ENCODE peak calls at places on chromosomes 4 and X, in five cellular contexts. J, D, F, X and L are unnamed samples.

GRCh38 chrX:56797966-56798711 is 69.1 kb downstream of the NBDY start:
- DNase-seq in J (no peak), D (no peak), F (peak), X (no peak), L (no peak)

GRCh38 chr4:39529534-39529933 is 2.3 kb upstream of the UGDH start:
- DNase-seq in J (no peak), D (no peak), F (no peak), X (no peak), L (no peak)

GRCh38 chrX:39652336-39652735 is 445.4 kb downstream of the BCOR start:
- DNase-seq in J (peak), D (no peak), F (no peak), X (peak), L (no peak)

GRCh38 chrX:8673211-8673610 is 58.7 kb downstream of the ANOS1 start:
- DNase-seq in J (no peak), D (no peak), F (no peak), X (no peak), L (no peak)

GRCh38 chr4:8347660-8348059 is 78.1 kb downstream of the HTRA3 start:
- DNase-seq in J (no peak), D (no peak), F (peak), X (no peak), L (no peak)

GRCh38 chr4:158814636-158815035 is 45.8 kb downstream of the FNIP2 start:
- DNase-seq in J (peak), D (no peak), F (no peak), X (no peak), L (no peak)

GRCh38 chr4:77994194-77994721 is 62.9 kb upstream of the FRAS1 start:
- DNase-seq in J (peak), D (peak), F (peak), X (peak), L (peak)

GRCh38 chr4:128823025-128823661 is 13.6 kb downstream of the JADE1 start:
- DNase-seq in J (peak), D (no peak), F (no peak), X (no peak), L (peak)

GRCh38 chrX:20059467-20060128 is 57.1 kb downstream of the MAP7D2 start:
- DNase-seq in J (no peak), D (no peak), F (no peak), X (peak), L (no peak)

GRCh38 chrX:16999275-16999674 is 52.8 kb downstream of the REPS2 start:
- DNase-seq in J (no peak), D (no peak), F (no peak), X (no peak), L (no peak)

GRCh38 chr4:139767168-139767567 is 101.5 kb downstream of the MGST2 start:
- DNase-seq in J (no peak), D (no peak), F (no peak), X (no peak), L (peak)

GRCh38 chr4:2076908-2077534 is 17.9 kb downstream of the NAT8L start:
- DNase-seq in J (no peak), D (no peak), F (no peak), X (no peak), L (no peak)

GRCh38 chr4:8515316-8516060 is 64.7 kb upstream of the GPR78 start:
- DNase-seq in J (peak), D (no peak), F (no peak), X (no peak), L (peak)

GRCh38 chr4:139975830-139976272 is 178.1 kb downstream of the MAML3 start:
- DNase-seq in J (peak), D (no peak), F (no peak), X (no peak), L (peak)

GRCh38 chr4:72218953-72219352 is 187.2 kb downstream of the NPFFR2 start:
- DNase-seq in J (no peak), D (no peak), F (no peak), X (no peak), L (no peak)

GRCh38 chr4:3250956-3251690 is 2.2 kb downstream of the MSANTD1 start:
- DNase-seq in J (no peak), D (no peak), F (no peak), X (peak), L (no peak)

GRCh38 chrX:30821116-30821515 is 67.9 kb downstream of the TAB3 start:
- DNase-seq in J (no peak), D (no peak), F (no peak), X (no peak), L (no peak)

GRCh38 chrX:147602297-147602696 is 309.4 kb upstream of the FMR1 start:
- DNase-seq in J (no peak), D (no peak), F (no peak), X (peak), L (no peak)

GRCh38 chr4:107066622-107067021 is 30.5 kb upstream of the DKK2 start:
- DNase-seq in J (no peak), D (no peak), F (no peak), X (no peak), L (no peak)

GRCh38 chrX:40267334-40268118 is 169.8 kb upstream of the BCOR start:
- DNase-seq in J (no peak), D (no peak), F (no peak), X (no peak), L (peak)

GRCh38 chr4:118036336-118036735 is 2.0 kb downstream of the NDST3 start:
- DNase-seq in J (no peak), D (no peak), F (no peak), X (no peak), L (no peak)

GRCh38 chrX:19827088-19827487 is 60.3 kb downstream of the SH3KBP1 start:
- DNase-seq in J (no peak), D (no peak), F (no peak), X (no peak), L (no peak)

GRCh38 chrX:150486011-150486410 is 82.4 kb upstream of the MTM1 start:
- DNase-seq in J (peak), D (no peak), F (peak), X (peak), L (peak)

GRCh38 chrX:86047174-86047991 is at the start of gene CHM:
- DNase-seq in J (peak), D (peak), F (peak), X (peak), L (peak)

GRCh38 chr4:1767058-1767769 is 25.9 kb upstream of the FGFR3 start:
- DNase-seq in J (peak), D (peak), F (no peak), X (peak), L (no peak)

GRCh38 chr4:19309365-19309764 is 942.3 kb upstream of the SLIT2 start:
- DNase-seq in J (peak), D (no peak), F (no peak), X (peak), L (peak)

GRCh38 chrX:24190500-24191156 is 41.1 kb downstream of the ZFX start:
- DNase-seq in J (peak), D (no peak), F (no peak), X (no peak), L (peak)

GRCh38 chrX:68648960-68649359 is 1.5 kb downstream of the STARD8 start:
- DNase-seq in J (peak), D (no peak), F (no peak), X (peak), L (no peak)

GRCh38 chrX:130531066-130531465 is 129.3 kb downstream of the RBMX2 start:
- DNase-seq in J (no peak), D (no peak), F (no peak), X (no peak), L (no peak)

GRCh38 chrX:130523460-130524394 is 121.9 kb downstream of the RBMX2 start:
- DNase-seq in J (no peak), D (peak), F (peak), X (peak), L (peak)

GRCh38 chrX:130524476-130525194 is 122.8 kb downstream of the RBMX2 start:
- DNase-seq in J (no peak), D (no peak), F (no peak), X (no peak), L (no peak)

DNA sequence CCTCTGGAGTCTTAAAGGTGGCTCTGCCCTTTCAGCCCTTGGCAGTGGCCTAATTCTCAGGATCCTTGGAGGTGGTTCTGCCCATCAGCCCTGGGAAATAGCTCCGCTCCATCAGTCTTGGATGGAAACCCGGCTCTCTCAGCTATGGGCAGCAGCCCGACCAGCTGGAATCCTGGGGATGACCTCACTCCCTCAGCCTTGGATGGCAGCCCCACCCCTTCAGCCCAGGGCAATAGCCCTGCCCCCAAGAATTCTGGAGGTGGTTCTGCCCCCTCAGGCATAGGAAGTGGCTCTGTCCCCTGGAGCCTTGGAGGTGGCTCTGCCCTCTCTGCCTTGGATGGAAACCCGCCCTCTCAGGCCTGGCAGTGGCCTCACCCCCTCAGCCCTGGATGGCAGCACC is 127.7 kb downstream of the RBMX2 start:
- DNase-seq in J (no peak), D (no peak), F (no peak), X (peak), L (no peak)
- H3K18ac ChIP-seq in J (no peak), D (no peak), F (no peak), X (no peak), L (no peak)

GRCh38 chr4:186699881-186700397 is 23.7 kb downstream of the FAT1 start:
- DNase-seq in J (no peak), D (no peak), F (no peak), X (no peak), L (no peak)
- H3K18ac ChIP-seq in J (no peak), D (peak), F (peak), X (no peak), L (peak)

DNA sequence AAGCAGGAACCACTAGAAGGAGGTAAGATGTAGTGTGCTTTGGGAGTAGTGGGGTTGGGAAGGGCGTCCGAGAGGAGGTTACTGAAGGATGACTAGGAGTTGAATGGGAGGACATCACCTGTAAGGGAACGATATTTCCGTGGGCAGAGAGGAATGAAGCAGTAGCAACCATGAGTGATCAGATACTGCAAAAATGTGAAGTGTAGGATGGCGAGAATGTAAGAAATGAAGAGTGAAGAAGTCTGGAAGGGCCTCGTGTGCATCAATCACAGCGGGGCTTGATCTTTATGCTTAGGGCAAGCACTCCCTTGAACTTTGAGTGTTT is 594 bp downstream of the MSMO1 start:
- DNase-seq in J (no peak), D (no peak), F (no peak), X (no peak), L (no peak)
- H3K18ac ChIP-seq in J (peak), D (no peak), F (peak), X (peak), L (peak)

DNA sequence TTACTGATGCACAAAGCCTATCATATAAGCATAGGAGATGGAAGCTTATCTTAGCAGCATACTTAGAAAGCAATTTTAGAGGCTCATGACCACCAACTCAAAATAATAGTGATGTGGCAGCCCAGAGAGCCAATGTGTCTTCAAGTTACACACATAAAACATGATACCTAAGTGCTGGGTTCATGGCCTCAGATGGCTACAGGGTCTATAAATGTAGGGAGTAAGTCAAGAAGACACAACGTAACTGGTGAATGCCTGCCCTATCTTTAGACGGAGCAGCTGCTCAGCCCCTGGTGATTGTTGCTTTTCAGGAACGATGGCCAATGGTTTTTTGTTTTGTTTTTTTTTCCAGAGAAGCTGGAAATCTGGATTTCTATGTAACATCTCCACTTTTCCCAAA is 42.8 kb downstream of the RNF150 start:
- DNase-seq in J (no peak), D (no peak), F (no peak), X (no peak), L (no peak)
- H3K18ac ChIP-seq in J (no peak), D (no peak), F (no peak), X (no peak), L (no peak)

GRCh38 chrX:54529559-54530357 is at the start of gene GNL3L:
- DNase-seq in J (peak), D (peak), F (peak), X (peak), L (peak)
- H3K18ac ChIP-seq in J (peak), D (peak), F (peak), X (peak), L (peak)

GRCh38 chr4:4461850-4462249 is 74.9 kb downstream of the NSG1 start:
- DNase-seq in J (no peak), D (no peak), F (no peak), X (no peak), L (no peak)
- H3K18ac ChIP-seq in J (no peak), D (no peak), F (peak), X (no peak), L (no peak)

DNA sequence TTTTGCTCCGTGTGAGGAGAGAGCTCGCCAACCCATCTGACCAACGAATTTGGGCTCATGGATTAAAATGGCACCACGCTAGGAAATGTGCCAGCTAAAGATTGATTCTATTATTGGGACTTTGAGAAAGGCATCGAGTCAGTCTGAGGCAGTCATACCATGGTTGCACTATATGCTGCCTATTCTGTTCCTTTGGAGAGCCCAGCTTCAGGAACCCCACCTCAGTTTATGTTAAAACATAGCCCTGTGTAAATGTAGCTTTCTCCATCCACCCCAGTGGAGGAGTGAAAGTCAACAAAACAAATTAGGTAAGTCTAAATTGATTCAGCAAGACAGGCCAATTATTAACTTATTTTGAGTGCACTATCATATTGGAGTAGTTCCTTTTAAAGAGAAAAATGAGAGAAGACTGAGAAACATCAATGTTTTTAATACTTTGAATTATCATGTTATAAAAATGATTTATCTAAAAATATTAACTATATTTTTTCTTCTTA is 24.5 kb upstream of the ADH7 start:
- DNase-seq in J (no peak), D (no peak), F (no peak), X (no peak), L (no peak)
- H3K18ac ChIP-seq in J (no peak), D (no peak), F (no peak), X (no peak), L (no peak)